ENCODE peak calls at places on chromosome 16, in eight cellular contexts. One of them, this sample, is unnamed.
A peak's percentile ranks its signal among the peaks of the same experiment; 100 is the strongest.

GRCh38 chr16:81626181-81626674 is 152.9 kb upstream of the PLCG2 start:
- DNase-seq in HepG2: no peak
- DNase-seq in SK-N-SH: no peak
- DNase-seq in fibroblast of lung: no peak
- DNase-seq in PC-3: peak; percentile 25
- DNase-seq in IMR-90: peak; percentile 61
- DNase-seq in osteoblast: no peak
- DNase-seq in DND-41: no peak
- DNase-seq in this sample: no peak

GRCh38 chr16:28826141-28826540 is 3.3 kb downstream of the ATXN2L start:
- DNase-seq in HepG2: no peak
- DNase-seq in SK-N-SH: no peak
- DNase-seq in fibroblast of lung: no peak
- DNase-seq in PC-3: peak; percentile 57
- DNase-seq in IMR-90: peak; percentile 34
- DNase-seq in osteoblast: no peak
- DNase-seq in DND-41: no peak
- DNase-seq in this sample: no peak

GRCh38 chr16:55426865-55427484 is 52.0 kb upstream of the MMP2 start:
- DNase-seq in HepG2: no peak
- DNase-seq in SK-N-SH: no peak
- DNase-seq in fibroblast of lung: no peak
- DNase-seq in PC-3: no peak
- DNase-seq in IMR-90: no peak
- DNase-seq in osteoblast: no peak
- DNase-seq in DND-41: no peak
- DNase-seq in this sample: no peak

GRCh38 chr16:78742501-78743283 is 643.2 kb downstream of the WWOX start:
- DNase-seq in HepG2: no peak
- DNase-seq in SK-N-SH: no peak
- DNase-seq in fibroblast of lung: peak; percentile 78
- DNase-seq in PC-3: no peak
- DNase-seq in IMR-90: peak; percentile 27
- DNase-seq in osteoblast: no peak
- DNase-seq in DND-41: peak; percentile 26
- DNase-seq in this sample: peak; percentile 13

GRCh38 chr16:89720520-89720858 is 209 bp downstream of the VPS9D1 start:
- DNase-seq in HepG2: peak; percentile 66
- DNase-seq in SK-N-SH: peak; percentile 85
- DNase-seq in fibroblast of lung: peak; percentile 13
- DNase-seq in PC-3: peak; percentile 42
- DNase-seq in IMR-90: no peak
- DNase-seq in osteoblast: no peak
- DNase-seq in DND-41: no peak
- DNase-seq in this sample: no peak

GRCh38 chr16:47976609-47977180 is 179.1 kb downstream of the ABCC12 start:
- DNase-seq in HepG2: no peak
- DNase-seq in SK-N-SH: no peak
- DNase-seq in fibroblast of lung: no peak
- DNase-seq in PC-3: no peak
- DNase-seq in IMR-90: no peak
- DNase-seq in osteoblast: no peak
- DNase-seq in DND-41: no peak
- DNase-seq in this sample: no peak

GRCh38 chr16:13038591-13038990 is 137.2 kb downstream of the SHISA9 start:
- DNase-seq in HepG2: no peak
- DNase-seq in SK-N-SH: no peak
- DNase-seq in fibroblast of lung: no peak
- DNase-seq in PC-3: peak; percentile 10
- DNase-seq in IMR-90: no peak
- DNase-seq in osteoblast: no peak
- DNase-seq in DND-41: no peak
- DNase-seq in this sample: no peak

GRCh38 chr16:80441935-80442334 is 98.9 kb upstream of the DYNLRB2 start:
- DNase-seq in HepG2: no peak
- DNase-seq in SK-N-SH: no peak
- DNase-seq in fibroblast of lung: no peak
- DNase-seq in PC-3: no peak
- DNase-seq in IMR-90: no peak
- DNase-seq in osteoblast: no peak
- DNase-seq in DND-41: no peak
- DNase-seq in this sample: no peak

GRCh38 chr16:54266363-54266955 is 20.1 kb downstream of the IRX3 start:
- DNase-seq in HepG2: peak; percentile 92
- DNase-seq in SK-N-SH: no peak
- DNase-seq in fibroblast of lung: peak; percentile 22
- DNase-seq in PC-3: no peak
- DNase-seq in IMR-90: no peak
- DNase-seq in osteoblast: no peak
- DNase-seq in DND-41: no peak
- DNase-seq in this sample: no peak

GRCh38 chr16:81471882-81472281 is 27.3 kb downstream of the CMIP start:
- DNase-seq in HepG2: no peak
- DNase-seq in SK-N-SH: no peak
- DNase-seq in fibroblast of lung: no peak
- DNase-seq in PC-3: no peak
- DNase-seq in IMR-90: no peak
- DNase-seq in osteoblast: no peak
- DNase-seq in DND-41: no peak
- DNase-seq in this sample: no peak

GRCh38 chr16:2763173-2763572 is 10.7 kb downstream of the SRRM2 start:
- DNase-seq in HepG2: no peak
- DNase-seq in SK-N-SH: no peak
- DNase-seq in fibroblast of lung: no peak
- DNase-seq in PC-3: no peak
- DNase-seq in IMR-90: no peak
- DNase-seq in osteoblast: no peak
- DNase-seq in DND-41: no peak
- DNase-seq in this sample: no peak

GRCh38 chr16:52742608-52743007 is 195.7 kb upstream of the TOX3 start:
- DNase-seq in HepG2: peak; percentile 48
- DNase-seq in SK-N-SH: no peak
- DNase-seq in fibroblast of lung: no peak
- DNase-seq in PC-3: no peak
- DNase-seq in IMR-90: no peak
- DNase-seq in osteoblast: no peak
- DNase-seq in DND-41: no peak
- DNase-seq in this sample: no peak

GRCh38 chr16:31452631-31453106 is 6.6 kb upstream of the ARMC5 start:
- DNase-seq in HepG2: no peak
- DNase-seq in SK-N-SH: no peak
- DNase-seq in fibroblast of lung: peak; percentile 93
- DNase-seq in PC-3: peak; percentile 61
- DNase-seq in IMR-90: peak; percentile 94
- DNase-seq in osteoblast: peak; percentile 92
- DNase-seq in DND-41: no peak
- DNase-seq in this sample: no peak

GRCh38 chr16:1175566-1176279 is 22.8 kb downstream of the CACNA1H start:
- DNase-seq in HepG2: peak; percentile 43
- DNase-seq in SK-N-SH: no peak
- DNase-seq in fibroblast of lung: peak; percentile 5
- DNase-seq in PC-3: no peak
- DNase-seq in IMR-90: peak; percentile 52
- DNase-seq in osteoblast: no peak
- DNase-seq in DND-41: no peak
- DNase-seq in this sample: no peak

GRCh38 chr16:12819126-12820117 is 15.7 kb upstream of the CPPED1 start:
- DNase-seq in HepG2: peak; percentile 79
- DNase-seq in SK-N-SH: peak; percentile 61
- DNase-seq in fibroblast of lung: peak; percentile 58
- DNase-seq in PC-3: peak; percentile 63
- DNase-seq in IMR-90: peak; percentile 36
- DNase-seq in osteoblast: peak; percentile 90
- DNase-seq in DND-41: peak; percentile 73
- DNase-seq in this sample: peak; percentile 81

GRCh38 chr16:87653234-87653633 is 50.9 kb downstream of the JPH3 start:
- DNase-seq in HepG2: peak; percentile 38
- DNase-seq in SK-N-SH: peak; percentile 66
- DNase-seq in fibroblast of lung: peak; percentile 4
- DNase-seq in PC-3: peak; percentile 20
- DNase-seq in IMR-90: peak; percentile 2
- DNase-seq in osteoblast: no peak
- DNase-seq in DND-41: no peak
- DNase-seq in this sample: peak; percentile 50
- TF ChIP-seq CTCF in HepG2: peak; percentile 45
- TF ChIP-seq CTCF in SK-N-SH: peak; percentile 51
- TF ChIP-seq CTCF in fibroblast of lung: peak; percentile 50
- TF ChIP-seq CTCF in PC-3: peak; percentile 54
- TF ChIP-seq CTCF in IMR-90: peak; percentile 37
- TF ChIP-seq CTCF in osteoblast: peak; percentile 44
- TF ChIP-seq CTCF in DND-41: peak; percentile 54
- TF ChIP-seq CTCF in this sample: peak; percentile 79

DNA sequence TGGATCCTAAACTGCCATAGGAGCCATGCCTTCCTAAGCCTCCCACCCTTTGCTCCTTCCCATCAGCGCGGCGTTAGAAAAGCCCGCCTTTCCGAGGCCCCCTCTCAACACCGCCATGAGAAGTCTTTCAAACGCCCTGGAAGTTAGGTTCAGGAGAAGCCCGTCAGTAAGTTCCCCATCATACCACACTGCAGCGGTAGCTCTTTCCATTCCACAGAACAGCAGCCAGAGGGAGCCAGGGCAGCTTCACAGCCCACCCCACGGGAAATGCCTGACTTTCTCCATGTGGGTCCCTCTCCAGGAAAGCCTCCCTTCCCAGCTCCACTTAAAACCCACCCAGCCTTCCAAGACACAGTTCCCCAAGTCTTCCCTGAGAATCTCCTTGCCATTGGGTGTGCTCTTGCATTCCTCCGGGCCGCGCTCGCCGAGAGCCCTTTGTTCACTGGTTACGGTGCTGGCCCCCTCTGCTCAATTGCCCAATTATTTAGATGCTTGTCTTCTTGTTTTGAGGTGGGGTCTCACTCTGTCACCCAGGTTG is 28.7 kb downstream of the KIAA0513 start:
- DNase-seq in HepG2: peak; percentile 27
- DNase-seq in SK-N-SH: peak; percentile 46
- DNase-seq in fibroblast of lung: peak; percentile 57
- DNase-seq in PC-3: no peak
- DNase-seq in IMR-90: peak; percentile 36
- DNase-seq in osteoblast: no peak
- DNase-seq in DND-41: peak; percentile 18
- DNase-seq in this sample: peak; percentile 14
- H2AFZ ChIP-seq in HepG2: no peak overlapping the region
- H2AFZ ChIP-seq in SK-N-SH: no peak overlapping the region
- H2AFZ ChIP-seq in fibroblast of lung: no peak overlapping the region
- H2AFZ ChIP-seq in PC-3: no peak overlapping the region
- H2AFZ ChIP-seq in IMR-90: peak overlapping the region; percentile 83
- H2AFZ ChIP-seq in osteoblast: peak overlapping the region; percentile 44
- H2AFZ ChIP-seq in DND-41: peak overlapping the region; percentile 64
- H2AFZ ChIP-seq in this sample: peak overlapping the region; percentile 71

GRCh38 chr16:11402745-11403533 is 57.7 kb downstream of the RMI2 start:
- DNase-seq in HepG2: no peak
- DNase-seq in SK-N-SH: no peak
- DNase-seq in fibroblast of lung: no peak
- DNase-seq in PC-3: no peak
- DNase-seq in IMR-90: no peak
- DNase-seq in osteoblast: peak; percentile 36
- DNase-seq in DND-41: no peak
- DNase-seq in this sample: no peak

GRCh38 chr16:11403920-11404319 is 58.7 kb downstream of the RMI2 start:
- DNase-seq in HepG2: no peak
- DNase-seq in SK-N-SH: no peak
- DNase-seq in fibroblast of lung: no peak
- DNase-seq in PC-3: no peak
- DNase-seq in IMR-90: no peak
- DNase-seq in osteoblast: peak; percentile 48
- DNase-seq in DND-41: no peak
- DNase-seq in this sample: no peak

GRCh38 chr16:11403534-11403795 is 58.2 kb downstream of the RMI2 start:
- DNase-seq in HepG2: no peak
- DNase-seq in SK-N-SH: no peak
- DNase-seq in fibroblast of lung: no peak
- DNase-seq in PC-3: no peak
- DNase-seq in IMR-90: no peak
- DNase-seq in osteoblast: peak; percentile 47
- DNase-seq in DND-41: no peak
- DNase-seq in this sample: peak; percentile 44

GRCh38 chr16:11401161-11402050 is 56.1 kb downstream of the RMI2 start:
- DNase-seq in HepG2: no peak
- DNase-seq in SK-N-SH: peak; percentile 28
- DNase-seq in fibroblast of lung: no peak
- DNase-seq in PC-3: peak; percentile 50
- DNase-seq in IMR-90: no peak
- DNase-seq in osteoblast: peak; percentile 91
- DNase-seq in DND-41: no peak
- DNase-seq in this sample: no peak

DNA sequence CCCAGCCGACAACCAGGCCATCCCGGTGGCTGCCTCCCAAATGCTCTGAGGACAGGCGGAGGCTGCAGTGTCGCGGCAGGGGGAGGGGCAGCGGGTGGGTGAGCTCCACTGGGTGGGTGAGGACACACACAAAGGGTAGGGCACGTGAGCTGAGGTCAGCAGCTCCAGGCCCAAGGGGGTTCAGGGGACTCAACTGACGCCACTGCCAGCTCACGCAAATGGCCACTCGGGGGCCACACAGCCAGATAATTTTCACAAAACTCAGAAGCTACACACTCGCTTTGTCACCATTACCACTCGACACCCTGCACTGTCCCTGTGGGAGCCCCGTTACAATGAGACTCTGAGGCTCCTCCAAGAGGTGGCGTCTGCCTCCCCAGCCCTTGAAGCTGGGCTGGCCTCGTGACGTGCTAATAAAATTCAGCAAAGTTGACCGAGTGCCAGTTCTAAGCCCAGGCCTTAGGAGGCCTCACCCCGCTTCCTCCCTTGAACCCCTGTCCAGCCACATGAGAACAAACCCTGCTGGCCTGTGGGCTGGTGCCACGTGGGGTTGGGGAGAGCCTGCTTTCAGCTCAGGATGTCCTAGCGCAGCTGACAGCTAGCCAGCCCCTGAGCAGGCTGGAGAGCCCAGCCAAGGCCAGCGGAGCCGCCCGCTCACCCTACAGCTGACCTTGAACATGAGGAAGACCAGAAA is 56.9 kb downstream of the RMI2 start:
- DNase-seq in HepG2: no peak
- DNase-seq in SK-N-SH: peak; percentile 44
- DNase-seq in fibroblast of lung: no peak
- DNase-seq in PC-3: no peak
- DNase-seq in IMR-90: no peak
- DNase-seq in osteoblast: peak; percentile 81
- DNase-seq in DND-41: no peak
- DNase-seq in this sample: no peak
- TF ChIP-seq CTCF in HepG2: no peak
- TF ChIP-seq CTCF in SK-N-SH: no peak
- TF ChIP-seq CTCF in fibroblast of lung: no peak
- TF ChIP-seq CTCF in PC-3: no peak
- TF ChIP-seq CTCF in IMR-90: no peak
- TF ChIP-seq CTCF in osteoblast: no peak
- TF ChIP-seq CTCF in DND-41: no peak
- TF ChIP-seq CTCF in this sample: peak; percentile 40

DNA sequence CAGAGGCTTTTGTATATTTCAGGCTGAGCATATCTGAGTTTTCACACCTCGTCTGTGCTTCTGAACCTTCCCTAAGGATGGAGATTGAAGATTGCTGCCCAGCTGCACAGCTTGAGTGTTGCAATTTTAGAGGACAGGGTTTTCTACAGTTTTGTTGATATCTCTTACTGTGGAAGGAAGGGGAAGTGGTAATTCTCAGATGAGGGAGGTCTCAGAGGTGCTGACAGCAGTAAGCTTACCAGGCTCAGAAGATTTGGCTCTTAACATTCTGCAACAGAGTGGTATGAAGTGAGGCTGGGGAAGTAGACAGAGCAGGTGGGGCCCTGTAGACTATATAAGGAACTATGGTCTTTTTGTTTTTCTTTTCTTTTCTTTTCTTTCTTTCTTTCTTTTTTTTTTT is 45.8 kb upstream of the ARHGAP17 start:
- DNase-seq in HepG2: no peak
- DNase-seq in SK-N-SH: no peak
- DNase-seq in fibroblast of lung: no peak
- DNase-seq in PC-3: no peak
- DNase-seq in IMR-90: peak; percentile 31
- DNase-seq in osteoblast: no peak
- DNase-seq in DND-41: peak; percentile 37
- DNase-seq in this sample: peak; percentile 85
- H2AFZ ChIP-seq in HepG2: no peak overlapping the region
- H2AFZ ChIP-seq in SK-N-SH: no peak overlapping the region
- H2AFZ ChIP-seq in fibroblast of lung: no peak overlapping the region
- H2AFZ ChIP-seq in PC-3: no peak overlapping the region
- H2AFZ ChIP-seq in IMR-90: no peak overlapping the region
- H2AFZ ChIP-seq in osteoblast: no peak overlapping the region
- H2AFZ ChIP-seq in DND-41: no peak overlapping the region
- H2AFZ ChIP-seq in this sample: peak overlapping the region; percentile 85

This sample was measured in OCI-LY7.